ENCODE peak calls at places on chromosome 16, in nine cellular contexts. U, O, Z, E, F, V, G, I and Y are unnamed samples.

GRCh38 chr16:57795431-57795878 is 6.8 kb downstream of the KIFC3 start:
- DNase-seq in U (peak; percentile 75), O (no peak), Z (peak; percentile 63), E (no peak), F (peak; percentile 44), V (peak; percentile 14), G (peak; percentile 38), I (no peak), Y (no peak)

GRCh38 chr16:80718480-80719220 is 85.7 kb downstream of the CDYL2 start:
- DNase-seq in U (no peak), O (no peak), Z (peak; percentile 31), E (no peak), F (peak; percentile 55), V (no peak), G (no peak), I (no peak), Y (peak; percentile 17)

GRCh38 chr16:12268602-12269001 is 292.1 kb downstream of the SNX29 start:
- DNase-seq in U (no peak), O (no peak), Z (no peak), E (no peak), F (no peak), V (peak; percentile 4), G (no peak), I (no peak), Y (no peak)

GRCh38 chr16:73149329-73149728 is 101.4 kb upstream of the ZFHX3 start:
- DNase-seq in U (no peak), O (no peak), Z (no peak), E (no peak), F (no peak), V (no peak), G (no peak), I (no peak), Y (no peak)

GRCh38 chr16:78925071-78925714 is 675.3 kb downstream of the MAF start:
- DNase-seq in U (no peak), O (no peak), Z (peak; percentile 3), E (no peak), F (peak; percentile 29), V (no peak), G (no peak), I (no peak), Y (peak; percentile 7)

GRCh38 chr16:83870830-83871229 is 28.1 kb upstream of the MLYCD start:
- DNase-seq in U (no peak), O (no peak), Z (no peak), E (no peak), F (no peak), V (no peak), G (no peak), I (no peak), Y (no peak)

GRCh38 chr16:21710938-21711337 is 47.2 kb downstream of the OTOA start:
- DNase-seq in U (no peak), O (no peak), Z (no peak), E (no peak), F (no peak), V (no peak), G (no peak), I (no peak), Y (no peak)

GRCh38 chr16:85330694-85331188 is 218.5 kb upstream of the CIBAR2 start:
- DNase-seq in U (no peak), O (no peak), Z (peak; percentile 87), E (peak; percentile 52), F (peak; percentile 81), V (peak; percentile 82), G (peak; percentile 94), I (no peak), Y (peak; percentile 87)

GRCh38 chr16:23317266-23317661 is 15.2 kb downstream of the SCNN1B start:
- DNase-seq in U (no peak), O (no peak), Z (no peak), E (no peak), F (peak; percentile 55), V (no peak), G (no peak), I (no peak), Y (no peak)

GRCh38 chr16:83301966-83302365 is 505.8 kb upstream of the HSBP1 start:
- DNase-seq in U (no peak), O (no peak), Z (peak; percentile 38), E (no peak), F (no peak), V (no peak), G (no peak), I (no peak), Y (no peak)

GRCh38 chr16:54175552-54176375 is 110.8 kb downstream of the IRX3 start:
- DNase-seq in U (no peak), O (no peak), Z (peak; percentile 33), E (no peak), F (no peak), V (peak; percentile 47), G (no peak), I (no peak), Y (no peak)

GRCh38 chr16:85631802-85632393 is 18.8 kb downstream of the GSE1 start:
- DNase-seq in U (no peak), O (no peak), Z (no peak), E (no peak), F (no peak), V (no peak), G (no peak), I (no peak), Y (no peak)

GRCh38 chr16:12160815-12161550 is 184.4 kb downstream of the SNX29 start:
- DNase-seq in U (no peak), O (no peak), Z (no peak), E (no peak), F (no peak), V (no peak), G (no peak), I (no peak), Y (no peak)

GRCh38 chr16:57423152-57423551 is 18.6 kb downstream of the CCL17 start:
- DNase-seq in U (no peak), O (no peak), Z (no peak), E (no peak), F (no peak), V (no peak), G (no peak), I (no peak), Y (no peak)

GRCh38 chr16:89022051-89022836 is 45.2 kb upstream of the CBFA2T3 start:
- DNase-seq in U (no peak), O (no peak), Z (no peak), E (no peak), F (no peak), V (no peak), G (no peak), I (no peak), Y (no peak)

GRCh38 chr16:27252206-27252585 is 16.4 kb downstream of the NSMCE1 start:
- DNase-seq in U (no peak), O (no peak), Z (no peak), E (no peak), F (no peak), V (no peak), G (no peak), I (no peak), Y (no peak)

GRCh38 chr16:84928679-84929420 is 82.5 kb downstream of the ZDHHC7 start:
- DNase-seq in U (no peak), O (no peak), Z (no peak), E (no peak), F (no peak), V (peak; percentile 20), G (peak; percentile 75), I (peak; percentile 90), Y (no peak)

GRCh38 chr16:72500545-72500944 is 328.6 kb upstream of the PMFBP1 start:
- DNase-seq in U (no peak), O (no peak), Z (no peak), E (no peak), F (no peak), V (no peak), G (no peak), I (no peak), Y (no peak)

GRCh38 chr16:89584768-89585549 is 9.4 kb downstream of the CPNE7 start:
- DNase-seq in U (no peak), O (no peak), Z (no peak), E (no peak), F (no peak), V (no peak), G (no peak), I (peak; percentile 45), Y (no peak)

GRCh38 chr16:51267676-51268075 is 116.6 kb upstream of the SALL1 start:
- DNase-seq in U (no peak), O (no peak), Z (no peak), E (no peak), F (no peak), V (no peak), G (no peak), I (no peak), Y (no peak)

GRCh38 chr16:88639231-88640038 is 1.1 kb downstream of the IL17C start:
- DNase-seq in U (peak; percentile 61), O (no peak), Z (no peak), E (no peak), F (no peak), V (no peak), G (no peak), I (no peak), Y (no peak)

GRCh38 chr16:22633280-22633679 is 122.6 kb downstream of the NPIPB5 start:
- DNase-seq in U (no peak), O (no peak), Z (no peak), E (no peak), F (no peak), V (no peak), G (no peak), I (no peak), Y (no peak)

GRCh38 chr16:54648575-54648974 is 282.1 kb upstream of the IRX5 start:
- DNase-seq in U (no peak), O (no peak), Z (no peak), E (no peak), F (peak; percentile 62), V (no peak), G (no peak), I (no peak), Y (no peak)

GRCh38 chr16:64356267-64356666 is 765.6 kb downstream of the CDH11 start:
- DNase-seq in U (no peak), O (no peak), Z (peak; percentile 85), E (peak; percentile 77), F (peak; percentile 52), V (peak; percentile 90), G (peak; percentile 88), I (no peak), Y (no peak)

GRCh38 chr16:89793955-89794354 is 22.5 kb downstream of the FANCA start:
- DNase-seq in U (no peak), O (no peak), Z (no peak), E (no peak), F (no peak), V (no peak), G (no peak), I (no peak), Y (no peak)

GRCh38 chr16:10859020-10859419 is 18.0 kb upstream of the CIITA start:
- DNase-seq in U (no peak), O (no peak), Z (no peak), E (no peak), F (no peak), V (no peak), G (no peak), I (no peak), Y (no peak)

GRCh38 chr16:46826618-46827017 is 4.4 kb downstream of the C16orf87 start:
- DNase-seq in U (no peak), O (no peak), Z (peak; percentile 59), E (no peak), F (no peak), V (no peak), G (no peak), I (no peak), Y (no peak)

GRCh38 chr16:2831203-2831602 is 1.1 kb downstream of the ZG16B start:
- DNase-seq in U (no peak), O (no peak), Z (no peak), E (no peak), F (no peak), V (no peak), G (no peak), I (no peak), Y (no peak)

GRCh38 chr16:78005881-78006280 is 16.5 kb upstream of the CLEC3A start:
- DNase-seq in U (no peak), O (no peak), Z (no peak), E (no peak), F (peak; percentile 17), V (no peak), G (no peak), I (no peak), Y (no peak)

GRCh38 chr16:27402569-27402963 is 592 bp downstream of the IL21R start:
- DNase-seq in U (no peak), O (no peak), Z (no peak), E (no peak), F (no peak), V (no peak), G (no peak), I (no peak), Y (no peak)

GRCh38 chr16:85624646-85625045 is 11.5 kb downstream of the GSE1 start:
- DNase-seq in U (no peak), O (no peak), Z (no peak), E (no peak), F (no peak), V (no peak), G (no peak), I (no peak), Y (no peak)